ENCODE peak calls at places on chromosomes 11 and 22, in seven cellular contexts. Q, L, U, K, P, J and X are unnamed samples.

GRCh38 chr11:79150320-79150719 is 290.5 kb downstream of the TENM4 start:
- DNase-seq in Q (no peak), L (no peak), U (no peak), K (no peak), P (no peak), J (no peak), X (no peak)

GRCh38 chr11:116374085-116374484 is 398.7 kb downstream of the BUD13 start:
- DNase-seq in Q (no peak), L (no peak), U (no peak), K (no peak), P (no peak), J (no peak), X (no peak)

GRCh38 chr22:43876866-43877509 is 14.7 kb upstream of the SULT4A1 start:
- DNase-seq in Q (no peak), L (no peak), U (no peak), K (no peak), P (no peak), J (no peak), X (no peak)

GRCh38 chr22:21589415-21589814 is 21.9 kb downstream of the UBE2L3 start:
- DNase-seq in Q (no peak), L (no peak), U (no peak), K (no peak), P (no peak), J (no peak), X (no peak)

GRCh38 chr11:75627879-75628668 is 40.8 kb downstream of the MAP6 start:
- DNase-seq in Q (peak), L (no peak), U (no peak), K (no peak), P (no peak), J (no peak), X (no peak)

GRCh38 chr11:58625826-58626460 is 3.5 kb downstream of the CNTF start:
- DNase-seq in Q (no peak), L (no peak), U (no peak), K (no peak), P (no peak), J (no peak), X (no peak)

GRCh38 chr22:17366830-17367229 is 2.4 kb upstream of the CECR2 start:
- DNase-seq in Q (peak), L (no peak), U (no peak), K (peak), P (peak), J (no peak), X (no peak)

GRCh38 chr11:59174664-59175033 is 2.7 kb downstream of the DTX4 start:
- DNase-seq in Q (no peak), L (no peak), U (no peak), K (no peak), P (no peak), J (peak), X (no peak)

GRCh38 chr11:128582496-128583366 is 4.6 kb downstream of the ETS1 start:
- DNase-seq in Q (no peak), L (no peak), U (peak), K (no peak), P (no peak), J (no peak), X (peak)

GRCh38 chr22:29870574-29870973 is 12.4 kb upstream of the MTMR3 start:
- DNase-seq in Q (no peak), L (no peak), U (no peak), K (no peak), P (no peak), J (no peak), X (no peak)

GRCh38 chr22:47374273-47374771 is 611.9 kb downstream of the TBC1D22A start:
- DNase-seq in Q (no peak), L (no peak), U (no peak), K (no peak), P (no peak), J (no peak), X (no peak)

GRCh38 chr22:30406400-30406799 is 9.6 kb downstream of the SEC14L2 start:
- DNase-seq in Q (no peak), L (no peak), U (no peak), K (no peak), P (no peak), J (no peak), X (no peak)

GRCh38 chr22:18060646-18061620 is 16.9 kb upstream of the PEX26 start:
- DNase-seq in Q (no peak), L (no peak), U (no peak), K (no peak), P (no peak), J (peak), X (no peak)

GRCh38 chr22:19169002-19169946 is 9.3 kb downstream of the SLC25A1 start:
- DNase-seq in Q (peak), L (no peak), U (no peak), K (peak), P (no peak), J (no peak), X (peak)

GRCh38 chr11:67996051-67996450 is 7.8 kb downstream of the UNC93B1 start:
- DNase-seq in Q (no peak), L (no peak), U (no peak), K (no peak), P (no peak), J (no peak), X (no peak)

GRCh38 chr11:35953081-35953480 is 9.2 kb downstream of the LDLRAD3 start:
- DNase-seq in Q (no peak), L (no peak), U (no peak), K (peak), P (no peak), J (no peak), X (no peak)

GRCh38 chr22:41405588-41405987 is 23.8 kb downstream of the TEF start:
- DNase-seq in Q (no peak), L (no peak), U (no peak), K (no peak), P (no peak), J (no peak), X (no peak)

GRCh38 chr22:41403532-41404318 is 22.0 kb downstream of the TEF start:
- DNase-seq in Q (peak), L (peak), U (peak), K (peak), P (peak), J (peak), X (peak)

GRCh38 chr22:41398921-41399320 is 17.2 kb downstream of the TEF start:
- DNase-seq in Q (no peak), L (no peak), U (no peak), K (no peak), P (no peak), J (no peak), X (no peak)

GRCh38 chr22:41397143-41397811 is 15.5 kb downstream of the TEF start:
- DNase-seq in Q (no peak), L (no peak), U (no peak), K (no peak), P (no peak), J (peak), X (no peak)

GRCh38 chr22:41401781-41402648 is 20.3 kb downstream of the TEF start:
- DNase-seq in Q (no peak), L (no peak), U (no peak), K (peak), P (no peak), J (peak), X (no peak)
- TF ChIP-seq JUND in Q (no peak), L (no peak), U (no peak), K (no peak), P (no peak), J (no peak), X (no peak)

GRCh38 chr22:37749223-37749622 is 52.4 kb downstream of the TRIOBP start:
- DNase-seq in Q (no peak), L (no peak), U (no peak), K (no peak), P (no peak), J (no peak), X (no peak)

GRCh38 chr22:37751449-37752188 is 54.8 kb downstream of the TRIOBP start:
- DNase-seq in Q (no peak), L (no peak), U (no peak), K (no peak), P (no peak), J (no peak), X (no peak)

GRCh38 chr22:37750596-37751162 is 53.8 kb downstream of the TRIOBP start:
- DNase-seq in Q (no peak), L (no peak), U (no peak), K (no peak), P (no peak), J (no peak), X (no peak)

GRCh38 chr22:37748659-37749058 is 51.8 kb downstream of the TRIOBP start:
- DNase-seq in Q (no peak), L (no peak), U (no peak), K (no peak), P (no peak), J (no peak), X (no peak)

GRCh38 chr22:37749831-37750595 is 53.2 kb downstream of the TRIOBP start:
- DNase-seq in Q (no peak), L (no peak), U (no peak), K (no peak), P (no peak), J (peak), X (no peak)
- TF ChIP-seq JUND in Q (no peak), L (no peak), U (no peak), K (no peak), P (no peak), J (no peak), X (no peak)

GRCh38 chr11:20109731-20110445 is 50.4 kb downstream of the DBX1 start:
- DNase-seq in Q (no peak), L (no peak), U (no peak), K (no peak), P (no peak), J (no peak), X (no peak)

GRCh38 chr11:20111871-20112270 is 48.4 kb downstream of the DBX1 start:
- DNase-seq in Q (no peak), L (no peak), U (no peak), K (no peak), P (no peak), J (no peak), X (no peak)

GRCh38 chr11:20113147-20113435 is 47.2 kb downstream of the DBX1 start:
- DNase-seq in Q (no peak), L (no peak), U (no peak), K (no peak), P (no peak), J (no peak), X (no peak)

GRCh38 chr11:20112291-20113146 is 47.8 kb downstream of the DBX1 start:
- DNase-seq in Q (peak), L (no peak), U (no peak), K (peak), P (peak), J (no peak), X (no peak)

GRCh38 chr11:20110908-20111669 is 49.2 kb downstream of the DBX1 start:
- DNase-seq in Q (peak), L (peak), U (peak), K (peak), P (peak), J (peak), X (peak)
- TF ChIP-seq JUND in Q (no peak), L (no peak), U (no peak), K (peak), P (no peak), J (no peak), X (no peak)

GRCh38 chr11:65491614-65492386 is 7.0 kb upstream of the MALAT1 start:
- DNase-seq in Q (peak), L (no peak), U (no peak), K (no peak), P (peak), J (no peak), X (no peak)
- TF ChIP-seq JUND in Q (peak), L (no peak), U (no peak), K (peak), P (no peak), J (peak), X (peak)

GRCh38 chr11:47389577-47390072 is 11.3 kb upstream of the SPI1 start:
- DNase-seq in Q (no peak), L (no peak), U (no peak), K (no peak), P (no peak), J (no peak), X (no peak)
- TF ChIP-seq JUND in Q (no peak), L (no peak), U (no peak), K (no peak), P (no peak), J (no peak), X (no peak)

GRCh38 chr11:71962428-71963038 is 33.7 kb downstream of the RNF121 start:
- DNase-seq in Q (peak), L (peak), U (no peak), K (no peak), P (no peak), J (no peak), X (no peak)
- TF ChIP-seq JUND in Q (no peak), L (peak), U (no peak), K (no peak), P (no peak), J (no peak), X (no peak)

GRCh38 chr11:106281455-106282173 is 204.2 kb downstream of the AASDHPPT start:
- DNase-seq in Q (no peak), L (no peak), U (no peak), K (no peak), P (peak), J (no peak), X (no peak)
- TF ChIP-seq JUND in Q (no peak), L (no peak), U (no peak), K (peak), P (no peak), J (no peak), X (no peak)

GRCh38 chr11:62508336-62509058 is 38.1 kb downstream of the AHNAK start:
- DNase-seq in Q (peak), L (no peak), U (peak), K (peak), P (peak), J (peak), X (peak)
- TF ChIP-seq JUND in Q (no peak), L (no peak), U (peak), K (no peak), P (no peak), J (peak), X (no peak)

GRCh38 chr11:119460582-119460981 is 37.6 kb upstream of the THY1 start:
- DNase-seq in Q (no peak), L (no peak), U (no peak), K (no peak), P (no peak), J (no peak), X (no peak)
- TF ChIP-seq JUND in Q (no peak), L (no peak), U (no peak), K (no peak), P (no peak), J (no peak), X (no peak)